ENCODE peak calls at places on chromosomes 1 and 21, in eight cellular contexts. E, H, S, W, I, J, D and T are unnamed samples.
A peak's percentile ranks its signal among the peaks of the same experiment; 100 is the strongest.

GRCh38 chr21:43306911-43307676 is 119.8 kb downstream of the SIK1 start:
- DNase-seq in J (peak; percentile 39), S (no peak), H (peak; percentile 56), E (no peak), I (peak; percentile 55), D (peak; percentile 61), W (no peak), T (peak; percentile 12)

GRCh38 chr1:25711555-25712298 is 88.3 kb upstream of the SELENON start:
- DNase-seq in J (no peak), I (no peak), S (no peak), D (no peak), E (no peak), H (no peak), W (no peak), T (peak; percentile 44)

GRCh38 chr1:163874070-163874469 is 552.3 kb downstream of the NUF2 start:
- DNase-seq in J (no peak), E (no peak), I (no peak), S (no peak), D (no peak), H (peak; percentile 3), W (peak; percentile 34), T (no peak)

GRCh38 chr1:224435999-224436398 is 1.4 kb upstream of the WDR26 start:
- DNase-seq in I (no peak), D (no peak), E (no peak), J (no peak), H (no peak), W (no peak), S (peak; percentile 10), T (no peak)

GRCh38 chr1:99481391-99481996 is 164.4 kb upstream of the PALMD start:
- DNase-seq in I (no peak), H (peak; percentile 30), E (peak; percentile 49), W (peak; percentile 87), J (no peak), S (peak; percentile 38), D (peak; percentile 60), T (peak; percentile 3)

GRCh38 chr21:18812308-18812707 is 408.7 kb upstream of the TMPRSS15 start:
- DNase-seq in E (no peak), H (no peak), S (no peak), D (no peak), J (no peak), I (no peak), W (no peak), T (peak; percentile 86)

GRCh38 chr1:233614743-233615521 is 1.0 kb downstream of the KCNK1 start:
- DNase-seq in D (no peak), I (no peak), W (peak; percentile 37), J (no peak), E (no peak), S (no peak), H (peak; percentile 26), T (no peak)

GRCh38 chr1:198497326-198498220 is 42.9 kb downstream of the ATP6V1G3 start:
- DNase-seq in J (no peak), I (no peak), S (no peak), H (no peak), E (no peak), W (no peak), D (no peak), T (no peak)

GRCh38 chr1:209831615-209832014 is 3.8 kb downstream of the UTP25 start:
- DNase-seq in D (no peak), W (no peak), I (no peak), H (no peak), J (no peak), E (no peak), S (no peak), T (no peak)

GRCh38 chr21:43866233-43866632 is 1.2 kb downstream of the AGPAT3 start:
- DNase-seq in S (peak; percentile 56), W (peak; percentile 59), D (no peak), E (no peak), J (no peak), H (peak; percentile 83), I (no peak), T (no peak)

DNA sequence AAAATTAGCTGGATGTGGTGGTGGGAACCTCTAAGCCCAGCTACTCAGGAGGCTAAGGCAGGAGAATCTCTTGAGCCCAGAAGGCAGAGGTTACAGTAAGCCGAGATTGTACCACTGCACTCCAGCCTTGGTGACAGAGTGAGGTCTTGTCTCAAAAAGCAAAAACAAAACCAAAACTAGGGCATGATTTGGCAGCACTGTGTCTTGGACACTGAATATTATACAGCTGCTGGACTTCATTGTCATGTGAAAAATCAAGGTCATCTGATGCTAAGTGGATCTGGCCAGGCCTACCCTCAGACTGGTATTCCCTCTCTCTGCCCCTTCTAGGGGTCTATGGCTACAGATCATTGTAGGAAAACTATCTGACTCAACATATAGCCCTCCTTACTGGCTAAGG is 55.2 kb upstream of the MRPS6 start:
- DNase-seq in S (no peak), D (no peak), E (no peak), I (no peak), H (no peak), J (no peak), W (no peak), T (no peak)
- H3K4me3 ChIP-seq in S (no peak overlapping the region), D (no peak overlapping the region), E (no peak overlapping the region), I (no peak overlapping the region), H (no peak overlapping the region), J (peak overlapping the region; percentile 24), W (no peak overlapping the region), T (no peak overlapping the region)

DNA sequence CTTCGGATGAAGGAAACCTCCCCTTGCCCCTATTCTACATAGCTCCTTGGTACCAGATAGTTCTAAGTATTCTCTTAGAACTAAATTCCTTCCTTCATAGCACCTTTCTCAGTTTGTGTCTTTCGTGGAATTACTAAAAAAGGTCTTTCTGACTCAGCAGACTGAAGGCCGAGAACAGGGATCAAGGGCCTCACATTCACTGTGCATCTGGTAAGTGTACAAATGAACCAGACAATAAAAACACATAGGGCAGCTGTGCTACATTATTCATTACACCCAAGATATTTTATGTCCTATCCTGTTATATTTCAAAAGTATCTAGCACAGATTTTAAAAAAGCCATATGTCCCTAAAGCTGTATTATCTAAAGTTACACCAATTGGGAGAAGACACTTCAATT is 62.9 kb upstream of the HP1BP3 start:
- DNase-seq in W (no peak), D (no peak), E (no peak), J (no peak), S (no peak), I (no peak), H (no peak), T (no peak)
- TF ChIP-seq REST in W (no peak), D (no peak), E (no peak), J (no peak), S (no peak), I (no peak), H (no peak), T (no peak)

GRCh38 chr1:66728021-66728420 is 24.2 kb upstream of the DYNLT5 start:
- DNase-seq in H (no peak), I (no peak), D (no peak), E (no peak), W (no peak), S (no peak), J (no peak), T (no peak)

GRCh38 chr1:66729130-66729922 is 22.9 kb upstream of the DYNLT5 start:
- DNase-seq in J (no peak), I (no peak), W (no peak), D (no peak), E (no peak), H (no peak), S (no peak), T (no peak)

GRCh38 chr1:66730462-66730861 is 21.8 kb upstream of the DYNLT5 start:
- DNase-seq in I (no peak), H (no peak), E (no peak), D (no peak), S (no peak), J (no peak), W (peak; percentile 65), T (no peak)

GRCh38 chr1:66723985-66724384 is 28.3 kb upstream of the DYNLT5 start:
- DNase-seq in W (no peak), I (no peak), H (no peak), E (no peak), J (no peak), S (no peak), D (no peak), T (no peak)

GRCh38 chr1:66725885-66726665 is 26.2 kb upstream of the DYNLT5 start:
- DNase-seq in J (peak; percentile 26), W (peak; percentile 88), E (peak; percentile 45), D (peak; percentile 54), I (peak; percentile 70), S (peak; percentile 34), H (peak; percentile 45), T (peak; percentile 53)
- TF ChIP-seq POLR2AphosphoS5 in J (no peak), W (no peak), E (no peak), D (no peak), I (no peak), S (no peak), H (no peak), T (no peak)

DNA sequence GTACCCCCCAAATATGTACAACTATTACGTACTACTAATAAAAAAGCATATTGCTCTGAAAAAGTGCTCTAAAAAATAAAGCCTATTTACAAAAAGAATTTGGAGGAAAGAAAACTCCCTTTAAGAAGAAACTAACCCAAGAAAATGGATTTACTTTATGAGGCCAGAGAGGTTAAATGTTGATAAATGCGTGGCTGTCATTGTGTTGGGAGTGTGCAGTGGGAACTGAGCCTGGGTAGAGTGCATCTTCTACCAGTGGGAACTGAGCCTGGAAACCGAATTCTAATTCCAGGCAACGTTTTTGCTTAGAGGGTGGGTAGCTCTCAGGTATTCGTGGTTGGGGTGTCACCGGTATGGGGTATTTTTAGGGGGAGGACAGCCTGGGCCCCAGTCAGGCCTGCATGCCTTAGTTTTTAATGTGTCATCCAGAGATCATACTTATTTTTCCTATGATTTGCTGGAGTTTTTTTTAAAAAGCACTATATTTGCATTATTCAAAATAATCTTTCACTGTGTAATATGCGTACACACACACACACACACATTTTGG is 24.1 kb upstream of the RNF187 start:
- DNase-seq in J (no peak), D (no peak), W (no peak), S (no peak), E (no peak), H (no peak), I (no peak), T (no peak)
- H3K4me3 ChIP-seq in J (peak overlapping the region; percentile 68), D (no peak overlapping the region), W (peak overlapping the region; percentile 82), S (peak overlapping the region; percentile 26), E (peak overlapping the region; percentile 32), H (peak overlapping the region; percentile 65), I (peak overlapping the region; percentile 42), T (no peak overlapping the region)

GRCh38 chr1:173453982-173454381 is 23.2 kb upstream of the PRDX6 start:
- DNase-seq in W (no peak), D (no peak), E (no peak), I (no peak), S (no peak), J (no peak), H (no peak), T (no peak)
- TF ChIP-seq REST in W (no peak), D (no peak), E (no peak), I (no peak), S (no peak), J (no peak), H (no peak), T (no peak)

DNA sequence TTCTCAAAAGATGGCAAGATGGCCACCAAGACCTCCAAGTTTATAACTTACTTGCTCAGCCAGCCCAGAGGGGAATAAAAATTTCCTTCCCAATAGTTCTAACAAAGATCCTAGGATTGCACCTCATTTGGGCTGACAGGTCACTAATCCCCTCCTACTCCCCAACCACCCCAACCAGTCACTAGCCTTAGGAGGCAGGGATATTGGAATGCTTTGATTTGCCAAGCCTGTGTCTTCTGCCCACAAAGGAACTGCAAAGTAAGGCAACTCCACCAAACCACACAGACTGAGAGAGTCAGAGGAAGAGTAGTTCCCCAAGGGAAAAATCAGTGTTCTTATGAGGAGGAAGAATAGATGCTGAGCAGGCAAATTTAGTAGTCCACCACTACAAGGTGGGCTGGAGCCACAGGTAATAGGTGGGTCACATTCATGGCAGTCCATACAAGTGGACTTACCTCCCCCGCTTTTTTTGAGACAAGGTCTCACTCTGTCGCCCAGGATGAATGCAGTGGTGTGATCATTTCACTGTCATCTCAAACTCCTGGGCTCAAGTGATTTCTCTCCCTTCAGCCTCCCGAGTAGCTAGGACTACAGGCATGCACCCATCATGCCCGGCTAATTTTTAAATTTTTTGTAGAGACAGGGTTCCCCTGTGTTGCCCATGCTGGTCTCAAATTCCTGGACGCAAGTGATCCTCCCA is 3.7 kb upstream of the TMEM39B start:
- DNase-seq in E (no peak), J (no peak), W (peak; percentile 59), S (no peak), D (no peak), I (no peak), H (no peak), T (no peak)
- TF ChIP-seq POLR2AphosphoS5 in E (no peak), J (no peak), W (no peak), S (no peak), D (no peak), I (no peak), H (peak; percentile 35), T (no peak)